ENCODE peak calls at places on chromosome 15, in six cellular contexts. N is GM12878, M is GM12892, J is H1, G is HepG2, S is K562. F is an unnamed sample.
A peak's percentile ranks its signal among the peaks of the same experiment; 100 is the strongest.

GRCh38 chr15:67146875-67147381 is 81.5 kb downstream of the SMAD3 start:
- DNase-seq in N (no peak), M (no peak), J (no peak), G (peak; percentile 97), S (no peak), F (no peak)

GRCh38 chr15:97547381-97547780 is 413.1 kb upstream of the ARRDC4 start:
- DNase-seq in N (no peak), M (no peak), J (no peak), G (no peak), S (no peak), F (no peak)

GRCh38 chr15:79265987-79266579 is 16.4 kb upstream of the ANKRD34C start:
- DNase-seq in N (no peak), M (no peak), J (no peak), G (no peak), S (no peak), F (no peak)

GRCh38 chr15:73078291-73078690 is 26.0 kb downstream of the NEO1 start:
- DNase-seq in N (no peak), M (no peak), J (no peak), G (no peak), S (no peak), F (no peak)

GRCh38 chr15:51223771-51224229 is 114.6 kb downstream of the CYP19A1 start:
- DNase-seq in N (no peak), M (no peak), J (no peak), G (no peak), S (no peak), F (no peak)

GRCh38 chr15:71437919-71438318 is 322.6 kb downstream of the THSD4 start:
- DNase-seq in N (no peak), M (no peak), J (no peak), G (no peak), S (no peak), F (no peak)

GRCh38 chr15:80434926-80435720 is 30.9 kb downstream of the ARNT2 start:
- DNase-seq in N (no peak), M (no peak), J (no peak), G (peak; percentile 71), S (no peak), F (no peak)

GRCh38 chr15:93497256-93497655 is 408.2 kb upstream of the RGMA start:
- DNase-seq in N (no peak), M (no peak), J (no peak), G (no peak), S (no peak), F (no peak)

GRCh38 chr15:41935566-41936020 is 36.8 kb downstream of the EHD4 start:
- DNase-seq in N (no peak), M (no peak), J (no peak), G (no peak), S (no peak), F (no peak)
- TF ChIP-seq TAF1 in N (no peak), M (no peak), J (no peak), G (no peak), S (no peak), F (no peak)

DNA sequence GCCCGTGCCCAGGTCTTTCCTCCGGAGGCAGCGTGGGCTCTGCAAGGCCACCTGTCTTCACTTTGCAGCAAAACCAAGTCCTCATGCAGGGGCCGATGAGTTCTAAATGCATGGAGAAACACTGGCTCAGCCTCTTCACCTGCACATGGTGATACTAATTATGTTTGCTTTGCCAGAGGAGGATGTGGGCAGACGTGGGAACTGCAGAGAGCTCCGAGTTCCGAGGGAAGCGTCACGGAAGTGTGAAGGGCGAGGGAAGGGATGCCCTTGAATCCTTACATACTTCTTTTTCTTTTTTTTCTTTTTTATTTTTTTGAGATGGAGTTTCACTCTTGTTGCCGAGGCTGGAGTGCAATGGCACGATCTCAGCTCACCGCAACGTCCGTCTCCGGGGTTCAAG is 74.8 kb downstream of the GABRG3 start:
- DNase-seq in N (no peak), M (no peak), J (no peak), G (no peak), S (no peak), F (no peak)
- TF ChIP-seq POLR2A in N (no peak), M (no peak), J (no peak), G (no peak), S (no peak), F (no peak)

GRCh38 chr15:101642361-101642760 is 9.8 kb downstream of the TM2D3 start:
- DNase-seq in N (no peak), M (no peak), J (no peak), G (no peak), S (no peak), F (no peak)

GRCh38 chr15:101641134-101641764 is 10.9 kb downstream of the TM2D3 start:
- DNase-seq in N (peak; percentile 56), M (peak; percentile 31), J (no peak), G (peak; percentile 52), S (peak; percentile 58), F (peak; percentile 37)

GRCh38 chr15:101637549-101638318 is 14.4 kb downstream of the TM2D3 start:
- DNase-seq in N (no peak), M (no peak), J (no peak), G (no peak), S (no peak), F (no peak)

GRCh38 chr15:101646652-101647051 is 5.5 kb downstream of the TM2D3 start:
- DNase-seq in N (no peak), M (no peak), J (no peak), G (no peak), S (no peak), F (no peak)

DNA sequence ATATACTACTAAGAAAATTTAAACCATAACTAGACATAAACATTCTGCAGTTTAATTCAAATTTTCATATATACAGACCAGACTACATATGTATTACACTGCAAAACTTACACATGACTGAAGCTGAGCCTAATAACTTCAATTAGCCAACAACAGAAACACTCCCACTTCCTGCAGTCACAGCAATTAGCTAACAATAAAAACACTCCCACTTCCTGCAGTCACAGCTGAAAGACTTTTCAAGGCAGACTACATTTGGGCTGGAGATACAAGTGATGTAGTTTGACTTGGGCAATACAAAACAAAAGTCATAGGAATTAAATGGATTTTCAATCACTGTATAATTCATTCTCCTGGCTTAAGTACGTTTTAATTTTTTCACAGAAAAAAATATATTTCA is 10.3 kb downstream of the TM2D3 start:
- DNase-seq in N (peak; percentile 25), M (no peak), J (no peak), G (no peak), S (no peak), F (no peak)
- TF ChIP-seq POLR2AphosphoS5 in N (no peak), M (no peak), J (no peak), G (no peak), S (no peak), F (no peak)

GRCh38 chr15:64354683-64355558 is 1.1 kb downstream of the CSNK1G1 start:
- DNase-seq in N (no peak), M (no peak), J (no peak), G (no peak), S (no peak), F (no peak)

GRCh38 chr15:64351265-64351664 is 4.7 kb downstream of the CSNK1G1 start:
- DNase-seq in N (no peak), M (no peak), J (no peak), G (no peak), S (no peak), F (no peak)

GRCh38 chr15:64356443-64357040 is 569 bp upstream of the CSNK1G1 start:
- DNase-seq in N (no peak), M (no peak), J (no peak), G (peak; percentile 73), S (no peak), F (no peak)

GRCh38 chr15:64361259-64361658 is 5.3 kb upstream of the CSNK1G1 start:
- DNase-seq in N (no peak), M (no peak), J (no peak), G (no peak), S (no peak), F (no peak)

GRCh38 chr15:64355559-64356442 is at the start of gene CSNK1G1:
- DNase-seq in N (peak; percentile 90), M (peak; percentile 72), J (peak; percentile 90), G (peak; percentile 96), S (peak; percentile 89), F (peak; percentile 77)
- TF ChIP-seq TAF1 in N (no peak), M (no peak), J (peak; percentile 82), G (peak; percentile 33), S (peak; percentile 65), F (no peak)

GRCh38 chr15:34039506-34040123 is 611 bp upstream of the AVEN start:
- DNase-seq in N (peak; percentile 25), M (no peak), J (no peak), G (no peak), S (no peak), F (no peak)
- TF ChIP-seq POLR2A in N (no peak), M (no peak), J (no peak), G (no peak), S (no peak), F (no peak)

GRCh38 chr15:85443046-85443445 is 62.6 kb downstream of the AKAP13 start:
- DNase-seq in N (peak; percentile 25), M (no peak), J (no peak), G (no peak), S (no peak), F (no peak)
- TF ChIP-seq POLR2AphosphoS5 in N (no peak), M (no peak), J (no peak), G (no peak), S (no peak), F (no peak)

GRCh38 chr15:37122703-37123102 is 22.4 kb upstream of the MEIS2 start:
- DNase-seq in N (no peak), M (no peak), J (no peak), G (no peak), S (no peak), F (no peak)
- TF ChIP-seq TAF1 in N (no peak), M (no peak), J (no peak), G (no peak), S (no peak), F (no peak)

GRCh38 chr15:91559066-91559465 is 294.4 kb upstream of the SLCO3A1 start:
- DNase-seq in N (no peak), M (no peak), J (no peak), G (peak; percentile 9), S (no peak), F (no peak)
- TF ChIP-seq POLR2A in N (no peak), M (no peak), J (no peak), G (no peak), S (no peak), F (no peak)

F was measured in GM12891.